ENCODE peak calls at places on chromosomes 4 and X, in five cellular contexts. F is PC-3; C is IMR-90; B is CD4-positive, alpha-beta memory T cell; O is tibial nerve. D is an unnamed sample.

GRCh38 chrX:155334486-155335316 is at the start of gene CLIC2:
- DNase-seq in O (peak; percentile 9), F (peak; percentile 21), B (no peak), C (peak; percentile 79), D (peak; percentile 42)

GRCh38 chr4:74503580-74503979 is 58.6 kb downstream of the AREG start:
- DNase-seq in O (no peak), F (peak; percentile 75), B (no peak), C (peak; percentile 88), D (peak; percentile 75)

GRCh38 chrX:101057095-101057714 is 5.3 kb upstream of the TRMT2B start:
- DNase-seq in O (no peak), C (peak; percentile 68), B (no peak), F (peak; percentile 51), D (peak; percentile 50)

GRCh38 chr4:147777456-147778091 is 45.7 kb downstream of the ARHGAP10 start:
- DNase-seq in C (peak; percentile 34), O (no peak), F (peak; percentile 60), B (no peak), D (no peak)

GRCh38 chr4:141851246-141851891 is 215.0 kb downstream of the IL15 start:
- DNase-seq in C (peak; percentile 64), F (peak; percentile 84), O (no peak), B (no peak), D (no peak)

GRCh38 chrX:318068-318738 is 393 bp downstream of the GTPBP6 start:
- DNase-seq in O (peak; percentile 100), C (peak; percentile 97), B (peak; percentile 95), F (peak; percentile 96), D (peak; percentile 94)

GRCh38 chrX:109264878-109265277 is 217.0 kb downstream of the GUCY2F start:
- DNase-seq in C (no peak), O (no peak), B (no peak), F (no peak), D (no peak)

GRCh38 chr4:183840311-183840710 is 64.8 kb upstream of the STOX2 start:
- DNase-seq in O (peak; percentile 91), C (peak; percentile 78), B (peak; percentile 47), F (peak; percentile 82), D (peak; percentile 48)

GRCh38 chr4:71198958-71199357 is 139.9 kb upstream of the SLC4A4 start:
- DNase-seq in O (no peak), C (no peak), F (no peak), B (peak; percentile 30), D (no peak)

GRCh38 chr4:20679946-20680345 is 20.3 kb upstream of the PACRGL start:
- DNase-seq in O (no peak), C (no peak), B (no peak), F (no peak), D (no peak)

GRCh38 chr4:162458051-162458450 is 294.3 kb upstream of the FSTL5 start:
- DNase-seq in B (no peak), F (no peak), O (no peak), C (no peak), D (no peak)

GRCh38 chr4:86356425-86356824 is 3.4 kb downstream of the MAPK10 start:
- DNase-seq in C (no peak), F (no peak), B (no peak), O (no peak), D (no peak)

GRCh38 chrX:150693782-150694574 is 782 bp downstream of the MTMR1 start:
- DNase-seq in F (peak; percentile 91), B (peak; percentile 61), C (peak; percentile 79), O (no peak), D (peak; percentile 68)

GRCh38 chr4:73450398-73451004 is 14.5 kb downstream of the AFP start:
- DNase-seq in O (no peak), F (peak; percentile 77), B (no peak), C (peak; percentile 89), D (peak; percentile 98)

GRCh38 chrX:141142946-141143345 is 34.0 kb downstream of the LDOC1 start:
- DNase-seq in C (no peak), O (no peak), F (no peak), B (no peak), D (no peak)

GRCh38 chr4:56783986-56784385 is 37.5 kb downstream of the SPINK2 start:
- DNase-seq in O (no peak), B (no peak), F (no peak), C (no peak), D (peak; percentile 49)

GRCh38 chrX:38277802-38278201 is 49.5 kb downstream of the RPGR start:
- DNase-seq in O (no peak), B (no peak), C (no peak), F (peak; percentile 53), D (no peak)

GRCh38 chr4:70895846-70896435 is 6.2 kb upstream of the MOB1B start:
- DNase-seq in F (no peak), O (no peak), C (no peak), B (no peak), D (no peak)

GRCh38 chr4:151658959-151659593 is 101.7 kb downstream of the GATB start:
- DNase-seq in B (peak; percentile 6), O (no peak), C (peak; percentile 67), F (no peak), D (peak; percentile 55)

GRCh38 chr4:189974056-189974455 is 33.4 kb downstream of the FRG1 start:
- DNase-seq in O (no peak), C (no peak), B (no peak), F (peak; percentile 31), D (no peak)

GRCh38 chr4:155025762-155026457 is 182.5 kb upstream of the NPY2R start:
- DNase-seq in O (peak; percentile 18), F (peak; percentile 79), C (no peak), B (no peak), D (peak; percentile 7)

GRCh38 chrX:29431895-29432294 is 783.5 kb upstream of the MAGEB2 start:
- DNase-seq in F (peak; percentile 24), C (no peak), B (no peak), O (no peak), D (no peak)

GRCh38 chr4:80393970-80394250 is 58.4 kb downstream of the CFAP299 start:
- DNase-seq in C (no peak), O (no peak), F (no peak), B (no peak), D (no peak)

GRCh38 chr4:57095245-57095644 is 14.9 kb downstream of the IGFBP7 start:
- DNase-seq in F (no peak), C (no peak), O (no peak), B (no peak), D (no peak)

GRCh38 chr4:37816006-37816405 is 10.5 kb upstream of the PGM2 start:
- DNase-seq in O (no peak), C (no peak), B (peak; percentile 49), F (no peak), D (no peak)

GRCh38 chr4:56301181-56302076 is 85.9 kb downstream of the AASDH start:
- DNase-seq in O (peak; percentile 42), F (peak; percentile 92), B (peak; percentile 53), C (peak; percentile 86), D (peak; percentile 92)

GRCh38 chr4:125704726-125705125 is 390.0 kb downstream of the FAT4 start:
- DNase-seq in O (no peak), C (peak; percentile 37), B (no peak), F (peak; percentile 12), D (peak; percentile 46)

DNA sequence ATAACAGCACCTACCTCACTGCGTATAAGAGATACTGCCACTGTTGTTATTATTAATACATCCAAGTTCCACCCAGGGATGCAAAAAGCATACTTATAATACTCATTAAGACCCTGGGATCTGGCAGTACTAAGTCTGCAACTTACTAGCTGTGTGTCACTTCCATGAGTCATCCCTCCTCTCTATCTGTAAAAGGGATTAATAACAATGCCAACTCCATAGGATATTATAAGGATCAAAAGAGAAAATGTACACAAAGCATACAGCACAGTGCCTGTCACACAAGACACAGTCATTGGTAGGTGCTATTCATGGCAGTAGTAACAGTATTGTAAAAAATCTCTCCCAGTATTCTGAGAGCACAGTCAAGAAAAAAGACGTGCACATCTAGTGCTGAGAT is 216.7 kb downstream of the HS6ST2 start:
- DNase-seq in O (no peak), B (no peak), C (no peak), F (peak; percentile 67), D (no peak)
- H3K4me1 ChIP-seq in O (no peaks in the 10 kb centered on the region), B (peaks cover 16% of the 10 kb centered on the region), C (no peaks in the 10 kb centered on the region), F (peaks cover 30% of the 10 kb centered on the region), D (no peaks in the 10 kb centered on the region)

DNA sequence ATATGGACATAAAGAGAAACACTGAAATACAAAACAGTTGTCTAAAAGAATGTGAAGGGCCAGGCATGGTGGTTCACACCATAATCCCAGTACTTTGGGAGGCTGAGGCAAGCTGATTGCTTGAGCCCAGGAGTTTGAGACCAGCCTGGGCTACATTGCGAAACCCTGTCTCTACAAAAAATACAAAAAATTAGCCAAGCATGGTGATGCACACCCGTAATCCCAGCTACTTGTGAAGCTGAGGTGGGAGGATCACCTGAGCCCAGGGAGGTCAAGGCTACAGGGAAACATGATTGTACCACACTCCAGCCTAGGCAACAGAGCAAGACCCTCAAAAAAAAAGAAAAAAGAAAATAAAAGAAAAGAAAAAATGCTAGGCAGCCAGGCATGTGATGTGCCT is 11.8 kb downstream of the RBM47 start:
- DNase-seq in F (no peak), C (no peak), O (no peak), B (no peak), D (no peak)
- H3K4me1 ChIP-seq in F (peaks cover 21% of the 10 kb centered on the region), C (peaks cover 8% of the 10 kb centered on the region), O (no peaks in the 10 kb centered on the region), B (no peaks in the 10 kb centered on the region), D (peaks cover 11% of the 10 kb centered on the region)

DNA sequence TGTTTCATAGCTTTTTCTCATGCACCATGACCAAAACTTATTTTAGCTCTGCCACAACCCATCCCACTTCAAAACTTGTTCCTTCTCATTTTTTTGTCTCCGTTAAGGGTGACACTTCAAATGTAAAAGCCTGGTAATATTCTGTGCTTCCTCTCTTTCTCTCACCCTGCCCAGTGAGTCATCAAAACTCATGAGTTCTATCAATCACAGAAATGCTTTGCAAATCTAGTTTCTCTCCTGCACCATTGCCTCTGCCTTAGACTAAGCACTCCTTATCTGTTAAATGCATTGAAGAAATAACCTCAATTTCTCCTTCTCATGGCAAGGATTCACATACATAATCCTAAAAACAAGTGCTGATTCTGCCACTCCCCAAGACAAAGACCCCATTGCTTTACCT is 71.4 kb upstream of the IQCM start:
- DNase-seq in O (no peak), C (no peak), F (peak; percentile 21), B (no peak), D (peak; percentile 30)
- H3K4me1 ChIP-seq in O (no peaks in the 10 kb centered on the region), C (peaks cover 6% of the 10 kb centered on the region), F (no peaks in the 10 kb centered on the region), B (no peaks in the 10 kb centered on the region), D (peaks cover 11% of the 10 kb centered on the region)

GRCh38 chr4:123853651-123854050 is 457.1 kb downstream of the SPRY1 start:
- DNase-seq in O (no peak), C (no peak), F (no peak), B (no peak), D (no peak)

GRCh38 chr4:123858465-123858864 is 461.9 kb downstream of the SPRY1 start:
- DNase-seq in O (no peak), F (no peak), C (no peak), B (no peak), D (no peak)

GRCh38 chr4:123851521-123851920 is 454.9 kb downstream of the SPRY1 start:
- DNase-seq in O (no peak), C (no peak), B (no peak), F (no peak), D (no peak)

GRCh38 chr4:123862812-123863211 is 466.2 kb downstream of the SPRY1 start:
- DNase-seq in B (no peak), O (no peak), C (no peak), F (no peak), D (no peak)

GRCh38 chr4:123856689-123857545 is 460.3 kb downstream of the SPRY1 start:
- DNase-seq in B (no peak), C (peak; percentile 62), O (peak; percentile 15), F (peak; percentile 33), D (peak; percentile 40)
- H3K4me1 ChIP-seq in B (no peaks in the 10 kb centered on the region), C (peaks cover 7% of the 10 kb centered on the region), O (peaks cover 12% of the 10 kb centered on the region), F (peaks cover 10% of the 10 kb centered on the region), D (peaks cover 8% of the 10 kb centered on the region)

D was measured in astrocyte.